ENCODE peak calls at places on chromosomes 1 and 21, in eight cellular contexts. L is iris pigment epithelial cell, B is HCT116, F is GM20000, H is H9, D is T-helper 1 cell, V is GM10248, I is NCI-H1105. R is an unnamed sample.

GRCh38 chr1:20446796-20447195 is 39.2 kb downstream of the CAMK2N1 start:
- DNase-seq in I (no peak), V (no peak), D (no peak), H (no peak), B (no peak), F (no peak), L (peak), R (peak)

GRCh38 chr1:207027221-207027777 is 5.3 kb downstream of the C1orf116 start:
- DNase-seq in B (peak), D (no peak), L (peak), F (no peak), V (no peak), I (no peak), H (no peak), R (peak)

GRCh38 chr1:88104234-88104633 is 579.8 kb upstream of the PKN2 start:
- DNase-seq in D (no peak), B (no peak), L (no peak), V (no peak), H (no peak), I (no peak), F (no peak), R (no peak)

GRCh38 chr1:96660503-96660902 is 61.1 kb upstream of the PTBP2 start:
- DNase-seq in I (no peak), B (no peak), V (no peak), D (no peak), H (no peak), F (no peak), L (peak), R (peak)

GRCh38 chr1:93350322-93350721 is 4.6 kb downstream of the DR1 start:
- DNase-seq in I (no peak), V (no peak), B (no peak), D (no peak), H (no peak), F (no peak), L (no peak), R (no peak)

GRCh38 chr21:46004168-46004861 is 22.7 kb downstream of the COL6A1 start:
- DNase-seq in V (no peak), B (no peak), H (peak), L (no peak), I (no peak), D (no peak), F (no peak), R (no peak)

GRCh38 chr1:60922304-60922703 is 160.1 kb upstream of the NFIA start:
- DNase-seq in L (no peak), D (no peak), V (no peak), F (no peak), H (no peak), B (no peak), I (no peak), R (no peak)

GRCh38 chr1:46067652-46068051 is 64.8 kb downstream of the PIK3R3 start:
- DNase-seq in B (no peak), D (no peak), I (no peak), L (no peak), F (no peak), H (no peak), V (no peak), R (no peak)

GRCh38 chr1:53400761-53401379 is 58.3 kb upstream of the DMRTB1 start:
- DNase-seq in F (no peak), H (peak), B (no peak), V (no peak), D (no peak), L (peak), I (no peak), R (peak)

GRCh38 chr1:243364330-243364729 is 108.5 kb downstream of the SDCCAG8 start:
- DNase-seq in L (no peak), H (no peak), V (no peak), I (no peak), B (no peak), F (no peak), D (no peak), R (no peak)

GRCh38 chr1:54640361-54640760 is 1.2 kb upstream of the MROH7 start:
- DNase-seq in F (no peak), V (no peak), B (no peak), L (no peak), H (no peak), D (no peak), I (no peak), R (no peak)

GRCh38 chr1:220797553-220797952 is 10.8 kb downstream of the MTARC1 start:
- DNase-seq in V (no peak), L (no peak), D (no peak), F (no peak), H (no peak), I (no peak), B (no peak), R (no peak)

GRCh38 chr1:241475688-241476087 is 43.9 kb downstream of the FH start:
- DNase-seq in F (no peak), H (no peak), I (no peak), V (no peak), L (peak), B (no peak), D (no peak), R (peak)

GRCh38 chr1:13807213-13807612 is 107.2 kb downstream of the PRDM2 start:
- DNase-seq in V (peak), L (peak), I (no peak), D (no peak), B (peak), H (peak), F (peak), R (no peak)

GRCh38 chr1:109133815-109134214 is 19.9 kb downstream of the ELAPOR1 start:
- DNase-seq in I (peak), B (no peak), V (peak), F (no peak), D (no peak), L (no peak), H (no peak), R (no peak)

GRCh38 chr21:39686636-39687035 is 58.3 kb upstream of the IGSF5 start:
- DNase-seq in I (no peak), V (no peak), H (no peak), B (no peak), D (no peak), F (no peak), L (no peak), R (no peak)

GRCh38 chr1:155307247-155307740 is 1.4 kb upstream of the FDPS start:
- DNase-seq in I (peak), H (peak), V (no peak), B (no peak), F (no peak), L (peak), D (no peak), R (peak)

GRCh38 chr21:38140192-38140905 is 116.4 kb upstream of the KCNJ15 start:
- DNase-seq in D (no peak), H (no peak), V (no peak), L (peak), I (peak), B (no peak), F (no peak), R (no peak)

GRCh38 chr1:153742411-153743142 is 14.7 kb downstream of the INTS3 start:
- DNase-seq in D (no peak), V (peak), I (no peak), L (peak), H (no peak), B (no peak), F (peak), R (peak)

GRCh38 chr1:17441265-17441992 is 2.0 kb upstream of the RCC2 start:
- DNase-seq in H (no peak), V (no peak), F (no peak), B (peak), D (no peak), L (peak), I (no peak), R (peak)

GRCh38 chr1:161531986-161532875 is 7.9 kb downstream of the HSPA6 start:
- DNase-seq in L (no peak), I (no peak), D (no peak), H (peak), F (no peak), B (no peak), V (no peak), R (no peak)

GRCh38 chr1:201772178-201772577 is 56.8 kb upstream of the IPO9 start:
- DNase-seq in V (no peak), D (no peak), B (no peak), H (no peak), F (no peak), I (no peak), L (peak), R (no peak)

GRCh38 chr1:82388679-82389078 is 587.9 kb downstream of the ADGRL2 start:
- DNase-seq in L (peak), B (no peak), V (no peak), F (no peak), I (peak), H (no peak), D (no peak), R (no peak)

GRCh38 chr1:162391790-162392563 is 10.4 kb downstream of the C1orf226 start:
- DNase-seq in I (no peak), D (no peak), V (peak), L (peak), B (peak), F (peak), H (no peak), R (peak)

GRCh38 chr1:78003070-78003751 is 1.5 kb upstream of the DNAJB4 start:
- DNase-seq in B (no peak), H (no peak), L (no peak), V (no peak), F (no peak), I (no peak), D (no peak), R (no peak)

GRCh38 chr21:45149021-45149420 is 74.6 kb downstream of the ADARB1 start:
- DNase-seq in F (no peak), H (no peak), B (no peak), V (no peak), I (no peak), L (no peak), D (no peak), R (no peak)

R was measured in HCEC 1CT.